ENCODE peak calls at places on chromosome 11, in ten cellular contexts. One of them, this sample, is unnamed.

GRCh38 chr11:102457865-102458264 is 5.3 kb upstream of the TMEM123 start:
- DNase-seq in NCI-H1417 treated with DMSO at 0.1 percent for 48 hours: no peak
- DNase-seq in SW480: no peak
- DNase-seq in dermis microvascular lymphatic vessel endothelial cell: peak; percentile 77
- DNase-seq in GM03348: no peak
- DNase-seq in stimulated activated CD8-positive, alpha-beta memory T cell treated with anti-CD3 and anti-CD28 coated beads, Interleukin-15, amount 100 ng/mL, for 24 hours: no peak
- DNase-seq in RPMI7951: no peak
- DNase-seq in GM20000: no peak
- DNase-seq in HTR-8/SVneo: no peak
- DNase-seq in activated gamma-delta T cell: no peak
- DNase-seq in this sample: peak; percentile 50

GRCh38 chr11:25423436-25424184 is 908.3 kb upstream of the ANO3 start:
- DNase-seq in NCI-H1417 treated with DMSO at 0.1 percent for 48 hours: no peak
- DNase-seq in SW480: no peak
- DNase-seq in dermis microvascular lymphatic vessel endothelial cell: no peak
- DNase-seq in GM03348: no peak
- DNase-seq in stimulated activated CD8-positive, alpha-beta memory T cell treated with anti-CD3 and anti-CD28 coated beads, Interleukin-15, amount 100 ng/mL, for 24 hours: no peak
- DNase-seq in RPMI7951: no peak
- DNase-seq in GM20000: no peak
- DNase-seq in HTR-8/SVneo: no peak
- DNase-seq in activated gamma-delta T cell: no peak
- DNase-seq in this sample: no peak

GRCh38 chr11:19895776-19896175 is 183.1 kb downstream of the NAV2 start:
- DNase-seq in NCI-H1417 treated with DMSO at 0.1 percent for 48 hours: no peak
- DNase-seq in SW480: no peak
- DNase-seq in dermis microvascular lymphatic vessel endothelial cell: no peak
- DNase-seq in GM03348: no peak
- DNase-seq in stimulated activated CD8-positive, alpha-beta memory T cell treated with anti-CD3 and anti-CD28 coated beads, Interleukin-15, amount 100 ng/mL, for 24 hours: no peak
- DNase-seq in RPMI7951: no peak
- DNase-seq in GM20000: no peak
- DNase-seq in HTR-8/SVneo: no peak
- DNase-seq in activated gamma-delta T cell: no peak
- DNase-seq in this sample: no peak

GRCh38 chr11:122796128-122796717 is 42.1 kb upstream of the CRTAM start:
- DNase-seq in NCI-H1417 treated with DMSO at 0.1 percent for 48 hours: no peak
- DNase-seq in SW480: peak; percentile 24
- DNase-seq in dermis microvascular lymphatic vessel endothelial cell: peak; percentile 57
- DNase-seq in GM03348: peak; percentile 59
- DNase-seq in stimulated activated CD8-positive, alpha-beta memory T cell treated with anti-CD3 and anti-CD28 coated beads, Interleukin-15, amount 100 ng/mL, for 24 hours: peak; percentile 54
- DNase-seq in RPMI7951: peak; percentile 53
- DNase-seq in GM20000: peak; percentile 60
- DNase-seq in HTR-8/SVneo: peak; percentile 50
- DNase-seq in activated gamma-delta T cell: no peak
- DNase-seq in this sample: no peak

GRCh38 chr11:13207665-13208594 is 69.7 kb upstream of the BMAL1 start:
- DNase-seq in NCI-H1417 treated with DMSO at 0.1 percent for 48 hours: no peak
- DNase-seq in SW480: peak; percentile 70
- DNase-seq in dermis microvascular lymphatic vessel endothelial cell: peak; percentile 82
- DNase-seq in GM03348: peak; percentile 74
- DNase-seq in stimulated activated CD8-positive, alpha-beta memory T cell treated with anti-CD3 and anti-CD28 coated beads, Interleukin-15, amount 100 ng/mL, for 24 hours: no peak
- DNase-seq in RPMI7951: peak; percentile 80
- DNase-seq in GM20000: no peak
- DNase-seq in HTR-8/SVneo: no peak
- DNase-seq in activated gamma-delta T cell: no peak
- DNase-seq in this sample: no peak

GRCh38 chr11:68579455-68579854 is 104.9 kb upstream of the GAL start:
- DNase-seq in NCI-H1417 treated with DMSO at 0.1 percent for 48 hours: no peak
- DNase-seq in SW480: no peak
- DNase-seq in dermis microvascular lymphatic vessel endothelial cell: no peak
- DNase-seq in GM03348: no peak
- DNase-seq in stimulated activated CD8-positive, alpha-beta memory T cell treated with anti-CD3 and anti-CD28 coated beads, Interleukin-15, amount 100 ng/mL, for 24 hours: no peak
- DNase-seq in RPMI7951: peak; percentile 11
- DNase-seq in GM20000: no peak
- DNase-seq in HTR-8/SVneo: no peak
- DNase-seq in activated gamma-delta T cell: no peak
- DNase-seq in this sample: no peak

GRCh38 chr11:124440608-124441007 is 4.9 kb downstream of the OR8B8 start:
- DNase-seq in NCI-H1417 treated with DMSO at 0.1 percent for 48 hours: no peak
- DNase-seq in SW480: no peak
- DNase-seq in dermis microvascular lymphatic vessel endothelial cell: no peak
- DNase-seq in GM03348: no peak
- DNase-seq in stimulated activated CD8-positive, alpha-beta memory T cell treated with anti-CD3 and anti-CD28 coated beads, Interleukin-15, amount 100 ng/mL, for 24 hours: no peak
- DNase-seq in RPMI7951: no peak
- DNase-seq in GM20000: no peak
- DNase-seq in HTR-8/SVneo: no peak
- DNase-seq in activated gamma-delta T cell: no peak
- DNase-seq in this sample: no peak

GRCh38 chr11:67367014-67367835 is 6.2 kb downstream of the CLCF1 start:
- DNase-seq in NCI-H1417 treated with DMSO at 0.1 percent for 48 hours: no peak
- DNase-seq in SW480: no peak
- DNase-seq in dermis microvascular lymphatic vessel endothelial cell: no peak
- DNase-seq in GM03348: no peak
- DNase-seq in stimulated activated CD8-positive, alpha-beta memory T cell treated with anti-CD3 and anti-CD28 coated beads, Interleukin-15, amount 100 ng/mL, for 24 hours: no peak
- DNase-seq in RPMI7951: no peak
- DNase-seq in GM20000: no peak
- DNase-seq in HTR-8/SVneo: no peak
- DNase-seq in activated gamma-delta T cell: no peak
- DNase-seq in this sample: no peak

GRCh38 chr11:73230276-73230875 is 12.3 kb downstream of the P2RY2 start:
- DNase-seq in NCI-H1417 treated with DMSO at 0.1 percent for 48 hours: no peak
- DNase-seq in SW480: no peak
- DNase-seq in dermis microvascular lymphatic vessel endothelial cell: no peak
- DNase-seq in GM03348: no peak
- DNase-seq in stimulated activated CD8-positive, alpha-beta memory T cell treated with anti-CD3 and anti-CD28 coated beads, Interleukin-15, amount 100 ng/mL, for 24 hours: no peak
- DNase-seq in RPMI7951: no peak
- DNase-seq in GM20000: no peak
- DNase-seq in HTR-8/SVneo: no peak
- DNase-seq in activated gamma-delta T cell: no peak
- DNase-seq in this sample: no peak

GRCh38 chr11:69417211-69418085 is 64.0 kb upstream of the LINC01488 start:
- DNase-seq in NCI-H1417 treated with DMSO at 0.1 percent for 48 hours: no peak
- DNase-seq in SW480: peak; percentile 71
- DNase-seq in dermis microvascular lymphatic vessel endothelial cell: no peak
- DNase-seq in GM03348: no peak
- DNase-seq in stimulated activated CD8-positive, alpha-beta memory T cell treated with anti-CD3 and anti-CD28 coated beads, Interleukin-15, amount 100 ng/mL, for 24 hours: no peak
- DNase-seq in RPMI7951: peak; percentile 51
- DNase-seq in GM20000: no peak
- DNase-seq in HTR-8/SVneo: no peak
- DNase-seq in activated gamma-delta T cell: no peak
- DNase-seq in this sample: no peak

GRCh38 chr11:60889869-60890311 is 16.5 kb downstream of the PRPF19 start:
- DNase-seq in NCI-H1417 treated with DMSO at 0.1 percent for 48 hours: no peak
- DNase-seq in SW480: no peak
- DNase-seq in dermis microvascular lymphatic vessel endothelial cell: no peak
- DNase-seq in GM03348: no peak
- DNase-seq in stimulated activated CD8-positive, alpha-beta memory T cell treated with anti-CD3 and anti-CD28 coated beads, Interleukin-15, amount 100 ng/mL, for 24 hours: no peak
- DNase-seq in RPMI7951: no peak
- DNase-seq in GM20000: no peak
- DNase-seq in HTR-8/SVneo: no peak
- DNase-seq in activated gamma-delta T cell: no peak
- DNase-seq in this sample: no peak

GRCh38 chr11:69879734-69880005 is 60.5 kb upstream of the FGF3 start:
- DNase-seq in NCI-H1417 treated with DMSO at 0.1 percent for 48 hours: no peak
- DNase-seq in SW480: no peak
- DNase-seq in dermis microvascular lymphatic vessel endothelial cell: no peak
- DNase-seq in GM03348: no peak
- DNase-seq in stimulated activated CD8-positive, alpha-beta memory T cell treated with anti-CD3 and anti-CD28 coated beads, Interleukin-15, amount 100 ng/mL, for 24 hours: no peak
- DNase-seq in RPMI7951: no peak
- DNase-seq in GM20000: no peak
- DNase-seq in HTR-8/SVneo: no peak
- DNase-seq in activated gamma-delta T cell: no peak
- DNase-seq in this sample: no peak

GRCh38 chr11:61897387-61898246 is 6.3 kb upstream of the FADS3 start:
- DNase-seq in NCI-H1417 treated with DMSO at 0.1 percent for 48 hours: peak; percentile 6
- DNase-seq in SW480: peak; percentile 59
- DNase-seq in dermis microvascular lymphatic vessel endothelial cell: peak; percentile 64
- DNase-seq in GM03348: peak; percentile 91
- DNase-seq in stimulated activated CD8-positive, alpha-beta memory T cell treated with anti-CD3 and anti-CD28 coated beads, Interleukin-15, amount 100 ng/mL, for 24 hours: peak; percentile 56
- DNase-seq in RPMI7951: peak; percentile 57
- DNase-seq in GM20000: peak; percentile 87
- DNase-seq in HTR-8/SVneo: peak; percentile 79
- DNase-seq in activated gamma-delta T cell: peak; percentile 25
- DNase-seq in this sample: no peak

GRCh38 chr11:93194673-93195291 is 3.0 kb downstream of the SLC36A4 start:
- DNase-seq in NCI-H1417 treated with DMSO at 0.1 percent for 48 hours: no peak
- DNase-seq in SW480: no peak
- DNase-seq in dermis microvascular lymphatic vessel endothelial cell: no peak
- DNase-seq in GM03348: no peak
- DNase-seq in stimulated activated CD8-positive, alpha-beta memory T cell treated with anti-CD3 and anti-CD28 coated beads, Interleukin-15, amount 100 ng/mL, for 24 hours: no peak
- DNase-seq in RPMI7951: no peak
- DNase-seq in GM20000: no peak
- DNase-seq in HTR-8/SVneo: no peak
- DNase-seq in activated gamma-delta T cell: no peak
- DNase-seq in this sample: no peak

GRCh38 chr11:106088896-106089295 is 11.4 kb downstream of the AASDHPPT start:
- DNase-seq in NCI-H1417 treated with DMSO at 0.1 percent for 48 hours: no peak
- DNase-seq in SW480: no peak
- DNase-seq in dermis microvascular lymphatic vessel endothelial cell: no peak
- DNase-seq in GM03348: no peak
- DNase-seq in stimulated activated CD8-positive, alpha-beta memory T cell treated with anti-CD3 and anti-CD28 coated beads, Interleukin-15, amount 100 ng/mL, for 24 hours: no peak
- DNase-seq in RPMI7951: no peak
- DNase-seq in GM20000: no peak
- DNase-seq in HTR-8/SVneo: no peak
- DNase-seq in activated gamma-delta T cell: no peak
- DNase-seq in this sample: no peak

GRCh38 chr11:119361056-119361787 is 14.7 kb upstream of the MFRP start:
- DNase-seq in NCI-H1417 treated with DMSO at 0.1 percent for 48 hours: no peak
- DNase-seq in SW480: peak; percentile 65
- DNase-seq in dermis microvascular lymphatic vessel endothelial cell: no peak
- DNase-seq in GM03348: peak; percentile 80
- DNase-seq in stimulated activated CD8-positive, alpha-beta memory T cell treated with anti-CD3 and anti-CD28 coated beads, Interleukin-15, amount 100 ng/mL, for 24 hours: no peak
- DNase-seq in RPMI7951: peak; percentile 65
- DNase-seq in GM20000: no peak
- DNase-seq in HTR-8/SVneo: peak; percentile 87
- DNase-seq in activated gamma-delta T cell: no peak
- DNase-seq in this sample: no peak

GRCh38 chr11:66970808-66971442 is 4.2 kb upstream of the C11orf86 start:
- DNase-seq in NCI-H1417 treated with DMSO at 0.1 percent for 48 hours: no peak
- DNase-seq in SW480: peak; percentile 70
- DNase-seq in dermis microvascular lymphatic vessel endothelial cell: peak; percentile 72
- DNase-seq in GM03348: peak; percentile 89
- DNase-seq in stimulated activated CD8-positive, alpha-beta memory T cell treated with anti-CD3 and anti-CD28 coated beads, Interleukin-15, amount 100 ng/mL, for 24 hours: no peak
- DNase-seq in RPMI7951: peak; percentile 99
- DNase-seq in GM20000: no peak
- DNase-seq in HTR-8/SVneo: peak; percentile 93
- DNase-seq in activated gamma-delta T cell: no peak
- DNase-seq in this sample: no peak

GRCh38 chr11:21975242-21975641 is 217.6 kb upstream of the ANO5 start:
- DNase-seq in NCI-H1417 treated with DMSO at 0.1 percent for 48 hours: no peak
- DNase-seq in SW480: no peak
- DNase-seq in dermis microvascular lymphatic vessel endothelial cell: no peak
- DNase-seq in GM03348: no peak
- DNase-seq in stimulated activated CD8-positive, alpha-beta memory T cell treated with anti-CD3 and anti-CD28 coated beads, Interleukin-15, amount 100 ng/mL, for 24 hours: no peak
- DNase-seq in RPMI7951: no peak
- DNase-seq in GM20000: no peak
- DNase-seq in HTR-8/SVneo: no peak
- DNase-seq in activated gamma-delta T cell: no peak
- DNase-seq in this sample: no peak

GRCh38 chr11:72227316-72228228 is 3.0 kb downstream of the INPPL1 start:
- DNase-seq in NCI-H1417 treated with DMSO at 0.1 percent for 48 hours: peak; percentile 87
- DNase-seq in SW480: no peak
- DNase-seq in dermis microvascular lymphatic vessel endothelial cell: no peak
- DNase-seq in GM03348: no peak
- DNase-seq in stimulated activated CD8-positive, alpha-beta memory T cell treated with anti-CD3 and anti-CD28 coated beads, Interleukin-15, amount 100 ng/mL, for 24 hours: no peak
- DNase-seq in RPMI7951: peak; percentile 52
- DNase-seq in GM20000: no peak
- DNase-seq in HTR-8/SVneo: no peak
- DNase-seq in activated gamma-delta T cell: no peak
- DNase-seq in this sample: peak; percentile 74

GRCh38 chr11:70290341-70291065 is 20.0 kb downstream of the PPFIA1 start:
- DNase-seq in NCI-H1417 treated with DMSO at 0.1 percent for 48 hours: no peak
- DNase-seq in SW480: no peak
- DNase-seq in dermis microvascular lymphatic vessel endothelial cell: no peak
- DNase-seq in GM03348: no peak
- DNase-seq in stimulated activated CD8-positive, alpha-beta memory T cell treated with anti-CD3 and anti-CD28 coated beads, Interleukin-15, amount 100 ng/mL, for 24 hours: no peak
- DNase-seq in RPMI7951: no peak
- DNase-seq in GM20000: no peak
- DNase-seq in HTR-8/SVneo: no peak
- DNase-seq in activated gamma-delta T cell: no peak
- DNase-seq in this sample: no peak

GRCh38 chr11:42407379-42407778 is 904.4 kb upstream of the API5 start:
- DNase-seq in NCI-H1417 treated with DMSO at 0.1 percent for 48 hours: no peak
- DNase-seq in SW480: peak; percentile 9
- DNase-seq in dermis microvascular lymphatic vessel endothelial cell: no peak
- DNase-seq in GM03348: peak; percentile 17
- DNase-seq in stimulated activated CD8-positive, alpha-beta memory T cell treated with anti-CD3 and anti-CD28 coated beads, Interleukin-15, amount 100 ng/mL, for 24 hours: no peak
- DNase-seq in RPMI7951: no peak
- DNase-seq in GM20000: peak; percentile 4
- DNase-seq in HTR-8/SVneo: no peak
- DNase-seq in activated gamma-delta T cell: no peak
- DNase-seq in this sample: peak; percentile 4

GRCh38 chr11:123062892-123063395 is 1.0 kb upstream of the HSPA8 start:
- DNase-seq in NCI-H1417 treated with DMSO at 0.1 percent for 48 hours: no peak
- DNase-seq in SW480: no peak
- DNase-seq in dermis microvascular lymphatic vessel endothelial cell: peak; percentile 66
- DNase-seq in GM03348: peak; percentile 61
- DNase-seq in stimulated activated CD8-positive, alpha-beta memory T cell treated with anti-CD3 and anti-CD28 coated beads, Interleukin-15, amount 100 ng/mL, for 24 hours: no peak
- DNase-seq in RPMI7951: peak; percentile 67
- DNase-seq in GM20000: no peak
- DNase-seq in HTR-8/SVneo: no peak
- DNase-seq in activated gamma-delta T cell: peak; percentile 49
- DNase-seq in this sample: no peak

GRCh38 chr11:41983458-41983857 is 524.0 kb upstream of the LRRC4C start:
- DNase-seq in NCI-H1417 treated with DMSO at 0.1 percent for 48 hours: no peak
- DNase-seq in SW480: no peak
- DNase-seq in dermis microvascular lymphatic vessel endothelial cell: no peak
- DNase-seq in GM03348: no peak
- DNase-seq in stimulated activated CD8-positive, alpha-beta memory T cell treated with anti-CD3 and anti-CD28 coated beads, Interleukin-15, amount 100 ng/mL, for 24 hours: no peak
- DNase-seq in RPMI7951: no peak
- DNase-seq in GM20000: no peak
- DNase-seq in HTR-8/SVneo: no peak
- DNase-seq in activated gamma-delta T cell: no peak
- DNase-seq in this sample: no peak

This sample was measured in NCI-H1436 treated with DMSO at 0.1 percent for 48 hours.